ENCODE peak calls at places on chromosomes 2 and 18, in nine cellular contexts. L is memory B cell; A is NCI-H1930; O is stimulated activated CD4-positive, alpha-beta T cell treated with anti-CD3 and anti-CD28 coated beads, Interleukin-1b, Interleukin-23, amount 100 ng/mL, for 24 hours; Y is cardiac muscle cell; M is T follicular helper cell; U is stimulated activated CD8-positive, alpha-beta memory T cell treated with anti-CD3 and anti-CD28 coated beads, Interleukin-15, amount 100 ng/mL, for 24 hours; G is left lobe of liver; F is psoas muscle. R is an unnamed sample.
A peak's percentile ranks its signal among the peaks of the same experiment; 100 is the strongest.

GRCh38 chr2:237062585-237062984 is 23.1 kb upstream of the COPS8 start:
- DNase-seq in L (no peak), A (no peak), O (no peak), Y (no peak), M (no peak), U (no peak), G (no peak), F (no peak), R (no peak)

GRCh38 chr18:76522104-76522503 is 27.1 kb upstream of the ZNF516 start:
- DNase-seq in L (no peak), A (peak; percentile 68), O (no peak), Y (no peak), M (no peak), U (no peak), G (no peak), F (no peak), R (no peak)

GRCh38 chr2:110755494-110756078 is 23.2 kb downstream of the ACOXL start:
- DNase-seq in L (no peak), A (no peak), O (no peak), Y (peak; percentile 30), M (no peak), U (no peak), G (no peak), F (no peak), R (no peak)

GRCh38 chr2:150478206-150478974 is 9.1 kb downstream of the RND3 start:
- DNase-seq in L (no peak), A (no peak), O (no peak), Y (no peak), M (no peak), U (no peak), G (no peak), F (no peak), R (no peak)

GRCh38 chr18:2570772-2571199 is 519 bp downstream of the METTL4 start:
- DNase-seq in L (no peak), A (peak; percentile 37), O (peak; percentile 32), Y (peak; percentile 82), M (peak; percentile 48), U (peak; percentile 8), G (peak; percentile 76), F (peak; percentile 71), R (peak; percentile 35)

GRCh38 chr2:34892286-34892685 is 1293.2 kb upstream of the FAM98A start:
- DNase-seq in L (no peak), A (no peak), O (no peak), Y (no peak), M (no peak), U (no peak), G (no peak), F (no peak), R (no peak)

GRCh38 chr2:40451926-40452605 is at the start of gene SLC8A1:
- DNase-seq in L (no peak), A (peak; percentile 15), O (no peak), Y (peak; percentile 48), M (no peak), U (no peak), G (no peak), F (peak; percentile 41), R (peak; percentile 19)

GRCh38 chr2:174654429-174654941 is 56.9 kb upstream of the WIPF1 start:
- DNase-seq in L (no peak), A (no peak), O (no peak), Y (peak; percentile 36), M (no peak), U (no peak), G (no peak), F (no peak), R (no peak)

GRCh38 chr2:709138-709779 is 32.1 kb upstream of the TMEM18 start:
- DNase-seq in L (no peak), A (no peak), O (no peak), Y (no peak), M (no peak), U (no peak), G (no peak), F (no peak), R (no peak)

GRCh38 chr18:47287911-47288635 is 36.6 kb upstream of the SKOR2 start:
- DNase-seq in L (no peak), A (no peak), O (no peak), Y (no peak), M (no peak), U (no peak), G (no peak), F (no peak), R (no peak)

GRCh38 chr2:7363906-7364305 is 446.7 kb downstream of the RNF144A start:
- DNase-seq in L (no peak), A (no peak), O (no peak), Y (no peak), M (no peak), U (no peak), G (no peak), F (no peak), R (no peak)

GRCh38 chr2:100038019-100038418 is 104.4 kb downstream of the AFF3 start:
- DNase-seq in L (no peak), A (no peak), O (no peak), Y (no peak), M (no peak), U (no peak), G (no peak), F (no peak), R (no peak)

GRCh38 chr2:180495606-180496005 is 484.8 kb upstream of the UBE2E3 start:
- DNase-seq in L (no peak), A (no peak), O (no peak), Y (peak; percentile 20), M (no peak), U (no peak), G (no peak), F (peak; percentile 23), R (no peak)

GRCh38 chr2:190044866-190045265 is 17.7 kb downstream of the MSTN start:
- DNase-seq in L (no peak), A (no peak), O (no peak), Y (no peak), M (no peak), U (no peak), G (no peak), F (no peak), R (no peak)

GRCh38 chr2:191710411-191710900 is 32.5 kb downstream of the NABP1 start:
- DNase-seq in L (no peak), A (no peak), O (no peak), Y (peak; percentile 32), M (no peak), U (no peak), G (no peak), F (no peak), R (no peak)

GRCh38 chr2:143778981-143779380 is 649.8 kb downstream of the ARHGAP15 start:
- DNase-seq in L (no peak), A (no peak), O (no peak), Y (no peak), M (no peak), U (no peak), G (no peak), F (no peak), R (no peak)

GRCh38 chr2:48250943-48251342 is 279.0 kb upstream of the STON1 start:
- DNase-seq in L (no peak), A (no peak), O (no peak), Y (peak; percentile 78), M (no peak), U (no peak), G (no peak), F (no peak), R (no peak)

GRCh38 chr2:191245046-191245868 is at the start of gene MYO1B:
- DNase-seq in L (peak; percentile 55), A (peak; percentile 78), O (peak; percentile 59), Y (peak; percentile 90), M (peak; percentile 7), U (peak; percentile 6), G (peak; percentile 91), F (peak; percentile 72), R (peak; percentile 35)

GRCh38 chr2:42474765-42475454 is 18.9 kb downstream of the KCNG3 start:
- DNase-seq in L (no peak), A (peak; percentile 62), O (no peak), Y (no peak), M (no peak), U (no peak), G (no peak), F (no peak), R (no peak)

GRCh38 chr2:144456680-144457079 is 63.2 kb downstream of the ZEB2 start:
- DNase-seq in L (no peak), A (no peak), O (no peak), Y (peak; percentile 88), M (no peak), U (no peak), G (no peak), F (peak; percentile 11), R (no peak)

GRCh38 chr2:54899576-54900200 is 150.6 kb downstream of the RTN4 start:
- DNase-seq in L (no peak), A (no peak), O (no peak), Y (peak; percentile 76), M (no peak), U (no peak), G (no peak), F (no peak), R (no peak)

GRCh38 chr18:68965817-68966216 is 167.9 kb downstream of the CCDC102B start:
- DNase-seq in L (no peak), A (no peak), O (no peak), Y (no peak), M (no peak), U (no peak), G (no peak), F (no peak), R (no peak)

GRCh38 chr2:220134756-220135534 is 507.5 kb downstream of the SLC4A3 start:
- DNase-seq in L (no peak), A (no peak), O (no peak), Y (peak; percentile 55), M (no peak), U (no peak), G (no peak), F (no peak), R (no peak)

GRCh38 chr2:13193075-13193474 is 476.3 kb downstream of the TRIB2 start:
- DNase-seq in L (no peak), A (no peak), O (no peak), Y (no peak), M (no peak), U (no peak), G (no peak), F (no peak), R (no peak)

GRCh38 chr2:168494190-168494711 is 38.2 kb downstream of the CERS6 start:
- DNase-seq in L (no peak), A (no peak), O (no peak), Y (peak; percentile 38), M (no peak), U (no peak), G (no peak), F (no peak), R (no peak)

GRCh38 chr2:3505771-3506170 is 13.6 kb downstream of the ADI1 start:
- DNase-seq in L (no peak), A (no peak), O (no peak), Y (no peak), M (no peak), U (no peak), G (peak; percentile 14), F (no peak), R (no peak)

GRCh38 chr2:71609958-71610357 is 156.6 kb downstream of the DYSF start:
- DNase-seq in L (no peak), A (no peak), O (no peak), Y (peak; percentile 66), M (no peak), U (no peak), G (no peak), F (no peak), R (no peak)

GRCh38 chr2:237859082-237859433 is 365 bp upstream of the RAMP1 start:
- DNase-seq in L (no peak), A (no peak), O (no peak), Y (no peak), M (no peak), U (no peak), G (peak; percentile 44), F (no peak), R (no peak)

GRCh38 chr2:149538138-149538833 is 49.3 kb downstream of the MMADHC start:
- DNase-seq in L (no peak), A (no peak), O (no peak), Y (no peak), M (no peak), U (no peak), G (no peak), F (no peak), R (no peak)

GRCh38 chr2:18924905-18925691 is 335.7 kb upstream of the NT5C1B start:
- DNase-seq in L (no peak), A (no peak), O (no peak), Y (peak; percentile 82), M (no peak), U (no peak), G (no peak), F (no peak), R (no peak)

GRCh38 chr2:178018141-178018540 is 54.4 kb downstream of the PDE11A start:
- DNase-seq in L (no peak), A (no peak), O (no peak), Y (no peak), M (no peak), U (no peak), G (no peak), F (no peak), R (no peak)